ENCODE peak calls at places on chromosomes 6 and 20, in seven cellular contexts. J, G, A, Z, K, F and H are unnamed samples.

GRCh38 chr20:60268502-60268901 is 310.3 kb downstream of the CDH26 start:
- DNase-seq in G (no peak), Z (no peak), K (no peak), A (no peak), J (no peak), F (no peak), H (no peak)

GRCh38 chr6:16334671-16335070 is 96.3 kb downstream of the GMPR start:
- DNase-seq in G (no peak), J (peak), Z (no peak), A (peak), F (no peak), K (no peak), H (peak)

GRCh38 chr6:90478278-90478677 is 108.6 kb downstream of the MAP3K7 start:
- DNase-seq in F (peak), J (no peak), K (peak), A (no peak), Z (peak), G (peak), H (peak)

GRCh38 chr20:32510601-32511357 is 74.4 kb downstream of the NOL4L start:
- DNase-seq in G (no peak), K (no peak), Z (no peak), J (no peak), F (no peak), A (no peak), H (peak)

GRCh38 chr6:12336121-12336971 is 46.2 kb downstream of the EDN1 start:
- DNase-seq in K (peak), F (no peak), A (no peak), Z (no peak), J (no peak), G (no peak), H (no peak)

GRCh38 chr6:81859884-81860283 is 107.4 kb upstream of the TENT5A start:
- DNase-seq in Z (no peak), K (no peak), G (no peak), A (no peak), F (no peak), J (no peak), H (no peak)

GRCh38 chr20:53751394-53752368 is 158.0 kb upstream of the ZNF217 start:
- DNase-seq in G (no peak), A (peak), Z (peak), F (no peak), K (no peak), J (peak), H (no peak)

GRCh38 chr6:113184291-113184690 is 672.9 kb upstream of the MARCKS start:
- DNase-seq in K (no peak), J (peak), Z (no peak), F (no peak), A (no peak), G (no peak), H (no peak)

GRCh38 chr6:139536751-139537617 is 162.5 kb upstream of the CITED2 start:
- DNase-seq in K (no peak), F (no peak), J (no peak), A (no peak), Z (no peak), G (no peak), H (no peak)

GRCh38 chr6:5034736-5035135 is 30.9 kb upstream of the RPP40 start:
- DNase-seq in A (peak), G (no peak), F (no peak), K (no peak), Z (no peak), J (no peak), H (no peak)

GRCh38 chr20:52268184-52268583 is 76.6 kb upstream of the ZFP64 start:
- DNase-seq in K (no peak), J (peak), Z (no peak), A (no peak), F (no peak), G (no peak), H (no peak)

GRCh38 chr20:44728835-44729342 is 13.7 kb downstream of the CCN5 start:
- DNase-seq in J (peak), G (peak), F (peak), A (peak), Z (no peak), K (peak), H (peak)

GRCh38 chr20:34058831-34059230 is 53.2 kb downstream of the EIF2S2 start:
- DNase-seq in Z (peak), G (no peak), K (no peak), J (peak), A (no peak), F (no peak), H (no peak)

GRCh38 chr6:75524322-75524972 is 30.8 kb upstream of the FILIP1 start:
- DNase-seq in A (peak), G (peak), F (no peak), K (peak), Z (no peak), J (peak), H (peak)

GRCh38 chr6:122845916-122846632 is 57.0 kb downstream of the SMPDL3A start:
- DNase-seq in A (no peak), Z (no peak), J (peak), G (no peak), K (no peak), F (no peak), H (peak)

GRCh38 chr6:49541936-49542335 is 8.5 kb upstream of the C6orf141 start:
- DNase-seq in Z (no peak), K (no peak), J (no peak), G (no peak), A (peak), F (no peak), H (no peak)

GRCh38 chr20:13515796-13516533 is 122.8 kb downstream of the TASP1 start:
- DNase-seq in J (peak), K (no peak), Z (no peak), A (no peak), F (peak), G (no peak), H (no peak)

GRCh38 chr6:56765494-56765893 is 122.8 kb upstream of the DST start:
- DNase-seq in Z (no peak), K (no peak), F (no peak), J (no peak), A (no peak), G (no peak), H (no peak)

GRCh38 chr6:2651536-2651935 is 99.2 kb downstream of the MYLK4 start:
- DNase-seq in F (no peak), A (no peak), G (no peak), J (no peak), Z (no peak), K (no peak), H (no peak)

GRCh38 chr6:18102783-18103509 is 19.5 kb downstream of the NHLRC1 start:
- DNase-seq in A (no peak), J (no peak), F (no peak), G (no peak), K (no peak), Z (no peak), H (no peak)

GRCh38 chr20:32957451-32957850 is 46.8 kb downstream of the SUN5 start:
- DNase-seq in Z (no peak), K (no peak), G (no peak), A (no peak), J (no peak), F (no peak), H (no peak)

GRCh38 chr20:49646126-49646525 is 67.6 kb downstream of the B4GALT5 start:
- DNase-seq in G (no peak), Z (no peak), A (peak), J (peak), K (no peak), F (no peak), H (no peak)

GRCh38 chr20:39524371-39524911 is 562.3 kb downstream of the DHX35 start:
- DNase-seq in F (peak), G (no peak), A (no peak), J (peak), Z (no peak), K (no peak), H (peak)

GRCh38 chr20:47150403-47151152 is 205.9 kb downstream of the ZMYND8 start:
- DNase-seq in Z (peak), G (peak), A (peak), J (peak), F (peak), K (peak), H (peak)

GRCh38 chr6:20234136-20234535 is 21.9 kb upstream of the MBOAT1 start:
- DNase-seq in F (no peak), A (no peak), G (no peak), Z (no peak), K (no peak), J (no peak), H (no peak)

GRCh38 chr20:35947489-35947888 is 6.8 kb downstream of the SCAND1 start:
- DNase-seq in G (peak), Z (peak), A (peak), J (peak), F (peak), K (peak), H (peak)

GRCh38 chr6:147506704-147507114 is 1.8 kb upstream of the SAMD5 start:
- DNase-seq in A (peak), F (peak), G (peak), J (peak), K (peak), Z (no peak), H (peak)

GRCh38 chr6:138278326-138278725 is 60.0 kb upstream of the PBOV1 start:
- DNase-seq in F (no peak), G (peak), Z (no peak), A (peak), J (peak), K (peak), H (peak)

GRCh38 chr6:21800948-21801438 is 207.4 kb downstream of the SOX4 start:
- DNase-seq in Z (no peak), G (no peak), A (peak), K (no peak), J (peak), F (no peak), H (peak)

GRCh38 chr6:137043710-137044365 is 927 bp downstream of the IL20RA start:
- DNase-seq in G (peak), J (peak), F (no peak), Z (no peak), K (peak), A (peak), H (peak)

GRCh38 chr20:59836768-59837167 is 96.7 kb downstream of the SYCP2 start:
- DNase-seq in F (no peak), A (peak), G (peak), J (no peak), K (no peak), Z (no peak), H (no peak)

GRCh38 chr20:1893721-1894470 is 1.3 kb upstream of the SIRPA start:
- DNase-seq in G (peak), A (no peak), Z (no peak), J (peak), K (no peak), F (no peak), H (no peak)

GRCh38 chr20:48656661-48657211 is 171.1 kb downstream of the PREX1 start:
- DNase-seq in J (peak), K (peak), G (peak), F (peak), Z (no peak), A (peak), H (no peak)

GRCh38 chr6:137876547-137876946 is 9.5 kb downstream of the TNFAIP3 start:
- DNase-seq in J (no peak), A (no peak), K (no peak), Z (no peak), G (no peak), F (no peak), H (no peak)

GRCh38 chr6:1296079-1296478 is 15.8 kb upstream of the FOXQ1 start:
- DNase-seq in G (no peak), K (no peak), Z (no peak), J (no peak), A (peak), F (no peak), H (no peak)

GRCh38 chr6:149545258-149545753 is 537 bp downstream of the PPIL4 start:
- DNase-seq in Z (peak), K (peak), G (peak), A (peak), J (peak), F (peak), H (peak)

GRCh38 chr6:56806368-56806767 is 148.5 kb upstream of the BEND6 start:
- DNase-seq in K (peak), Z (no peak), F (no peak), G (no peak), J (no peak), A (no peak), H (no peak)

GRCh38 chr6:125584468-125584939 is 164.9 kb upstream of the HEY2 start:
- DNase-seq in G (peak), A (peak), F (no peak), Z (no peak), J (no peak), K (peak), H (peak)

GRCh38 chr6:7239590-7239948 is 73.4 kb downstream of the SSR1 start:
- DNase-seq in Z (no peak), G (no peak), F (no peak), A (no peak), K (no peak), J (no peak), H (no peak)

GRCh38 chr6:34986845-34987246 is 97.8 kb downstream of the ANKS1A start:
- DNase-seq in F (peak), J (peak), A (peak), K (peak), G (peak), Z (peak), H (peak)

GRCh38 chr6:34982424-34982852 is 93.4 kb downstream of the ANKS1A start:
- DNase-seq in F (no peak), Z (peak), K (peak), G (no peak), A (peak), J (peak), H (peak)

GRCh38 chr6:34984416-34984815 is 95.4 kb downstream of the ANKS1A start:
- DNase-seq in J (no peak), F (no peak), A (no peak), G (no peak), Z (no peak), K (no peak), H (no peak)

GRCh38 chr6:34981951-34982350 is 92.9 kb downstream of the ANKS1A start:
- DNase-seq in K (no peak), A (peak), F (no peak), G (no peak), Z (no peak), J (peak), H (no peak)

GRCh38 chr6:34985236-34985635 is 96.2 kb downstream of the ANKS1A start:
- DNase-seq in F (no peak), J (no peak), A (no peak), K (no peak), Z (no peak), G (no peak), H (no peak)
- H3K4me3 ChIP-seq in F (no peak), J (no peak), A (no peak), K (no peak), Z (no peak), G (no peak), H (no peak)

DNA sequence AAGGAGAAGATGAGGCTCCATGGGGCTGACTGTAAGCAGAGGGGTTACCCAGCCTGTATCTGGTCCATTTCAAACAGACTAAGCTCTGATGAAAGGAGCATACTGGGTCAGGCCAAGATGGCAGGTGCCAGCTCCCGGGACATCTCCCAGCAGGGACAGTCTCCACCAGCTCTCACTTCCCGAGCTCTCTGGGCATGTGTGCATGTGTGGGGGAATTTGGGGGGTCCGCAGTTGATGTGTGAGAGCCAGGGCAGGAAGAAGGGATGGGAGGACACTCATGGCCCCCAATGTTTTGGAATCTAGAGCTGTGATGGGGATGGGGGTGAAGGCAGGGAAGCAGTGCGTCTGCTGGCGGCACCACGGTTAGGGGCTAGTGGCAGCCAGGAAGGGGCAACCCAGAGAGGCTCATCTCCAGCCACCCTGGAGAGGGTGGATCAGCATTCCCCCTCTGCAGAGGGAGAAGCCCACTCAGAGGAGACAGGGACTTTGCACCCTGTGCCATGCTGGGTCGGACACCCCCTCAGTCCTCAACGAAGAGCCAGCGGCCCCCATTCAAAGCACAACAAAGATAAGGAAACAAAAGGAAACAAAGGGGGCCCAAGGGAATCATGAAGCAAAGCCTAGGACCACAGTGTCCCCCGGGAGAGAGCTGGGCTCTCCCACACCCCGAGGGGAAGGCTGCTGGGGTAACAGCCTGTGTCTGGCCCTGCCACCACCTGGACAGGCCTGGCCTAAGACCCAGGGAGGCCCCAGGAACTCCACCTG is 52.4 kb downstream of the DSTN start:
- DNase-seq in A (no peak), K (no peak), Z (no peak), F (peak), J (no peak), G (no peak), H (no peak)
- TF ChIP-seq EZH2phosphoT487 in A (no peak), K (no peak), Z (no peak), F (no peak), J (no peak), G (no peak), H (no peak)

DNA sequence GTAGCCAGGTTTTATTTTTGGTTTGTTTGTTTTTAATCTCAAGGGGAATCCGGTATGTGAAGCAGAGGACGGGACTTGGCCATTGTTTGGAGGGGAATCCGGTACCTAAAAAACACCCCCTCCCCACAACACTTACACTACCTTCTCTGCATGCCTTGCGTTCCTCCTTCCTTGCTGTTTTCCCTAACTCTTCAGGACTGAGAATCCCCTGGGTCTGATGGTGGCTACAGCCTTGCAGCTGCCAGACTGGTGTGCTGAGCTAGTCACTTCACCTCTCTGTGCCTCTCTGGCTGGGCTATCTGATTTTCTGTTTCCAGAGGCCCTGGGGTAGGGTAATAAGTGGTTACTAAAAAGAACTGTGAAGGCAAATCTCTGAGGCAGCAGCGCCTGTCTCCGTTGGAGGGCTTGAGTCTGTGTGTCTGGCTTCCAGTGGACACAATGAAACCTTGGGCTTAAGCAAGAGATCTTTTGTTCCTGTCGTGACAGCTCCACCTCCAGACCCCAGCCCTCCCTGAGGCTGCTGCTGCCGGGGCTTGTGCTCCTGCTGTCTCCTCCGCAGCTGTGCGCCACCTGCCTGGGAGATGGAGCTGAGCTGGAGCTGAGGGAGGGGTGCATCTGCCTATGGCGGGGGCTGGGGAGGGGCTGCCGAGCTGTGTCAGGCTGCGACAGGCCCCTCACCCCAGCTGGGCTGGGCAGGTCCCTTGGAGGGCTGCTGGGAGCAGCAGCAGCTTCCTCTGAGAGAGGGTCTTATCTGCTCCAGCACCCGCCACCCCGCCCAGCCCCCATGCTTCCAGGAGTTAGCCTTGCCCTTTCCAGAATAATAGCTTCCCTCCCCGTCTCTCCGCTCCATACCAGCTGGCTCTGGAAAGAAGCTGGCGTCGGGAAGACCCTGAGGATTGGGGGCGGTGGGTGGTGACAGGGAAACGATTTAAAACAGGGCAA is 65.8 kb upstream of the CCDC167 start:
- DNase-seq in K (peak), G (peak), F (peak), A (no peak), Z (no peak), J (peak), H (peak)
- H3K4me3 ChIP-seq in K (peak), G (peak), F (peak), A (peak), Z (no peak), J (peak), H (peak)

DNA sequence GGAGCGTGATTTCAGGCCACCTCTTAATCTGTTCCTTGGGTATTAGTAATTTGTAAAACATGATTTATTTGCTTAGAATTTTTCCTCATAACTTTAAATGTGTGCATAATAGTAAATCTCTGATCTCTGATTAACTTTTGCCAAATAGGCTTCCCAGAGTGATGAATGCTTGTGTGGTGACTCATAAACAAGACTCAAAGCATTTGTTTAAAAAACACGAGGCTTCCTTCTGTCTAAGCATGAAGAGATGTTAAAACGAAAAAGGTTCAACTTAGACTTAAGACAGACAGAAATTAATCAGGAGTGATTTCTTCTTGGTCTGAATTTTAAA is 337.0 kb downstream of the CDH4 start:
- DNase-seq in J (peak), G (no peak), F (no peak), A (peak), K (no peak), Z (no peak), H (no peak)
- TF ChIP-seq EZH2phosphoT487 in J (no peak), G (no peak), F (no peak), A (no peak), K (no peak), Z (no peak), H (no peak)

GRCh38 chr6:116982401-116982800 is 105.4 kb downstream of the RFX6 start:
- DNase-seq in G (no peak), K (no peak), Z (no peak), A (no peak), F (no peak), J (no peak), H (no peak)
- H3K4me3 ChIP-seq in G (no peak), K (no peak), Z (no peak), A (no peak), F (no peak), J (no peak), H (no peak)

GRCh38 chr20:17648782-17649730 is 33.0 kb downstream of the RRBP1 start:
- DNase-seq in A (peak), F (peak), Z (peak), G (peak), J (no peak), K (peak), H (no peak)
- TF ChIP-seq EZH2phosphoT487 in A (no peak), F (no peak), Z (no peak), G (no peak), J (no peak), K (no peak), H (no peak)

GRCh38 chr6:114342086-114342825 is 567 bp downstream of the HS3ST5 start:
- DNase-seq in G (peak), K (peak), F (peak), A (peak), Z (no peak), J (peak), H (peak)

GRCh38 chr6:114344971-114345274 is 2.1 kb upstream of the HS3ST5 start:
- DNase-seq in G (no peak), J (no peak), F (no peak), Z (no peak), A (no peak), K (no peak), H (no peak)

GRCh38 chr6:114342826-114343781 is at the start of gene HS3ST5:
- DNase-seq in J (peak), K (peak), Z (no peak), A (peak), F (peak), G (peak), H (peak)

GRCh38 chr6:114344216-114344970 is 1.6 kb upstream of the HS3ST5 start:
- DNase-seq in K (no peak), F (no peak), A (peak), Z (no peak), G (no peak), J (no peak), H (no peak)

DNA sequence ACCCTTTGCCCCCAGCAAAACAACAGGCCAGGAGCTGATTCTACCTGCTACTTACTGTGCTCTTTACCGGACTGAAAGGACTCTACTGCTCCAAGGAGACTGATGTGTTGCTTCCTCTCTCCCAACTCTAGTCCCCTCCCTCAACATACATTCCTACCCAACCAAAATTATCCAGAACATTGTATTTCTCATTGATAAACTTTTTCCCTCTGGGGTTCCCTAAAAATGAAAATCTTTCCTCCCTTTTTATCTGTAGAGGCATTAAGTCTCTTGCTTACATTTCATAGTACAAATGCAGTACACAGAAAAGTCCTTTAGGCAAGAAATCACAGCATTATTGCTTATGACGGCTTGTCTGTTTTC is 940 bp upstream of the HS3ST5 start:
- DNase-seq in A (no peak), K (no peak), Z (no peak), J (no peak), F (no peak), G (no peak), H (no peak)
- H3K4me3 ChIP-seq in A (peak), K (peak), Z (no peak), J (no peak), F (peak), G (peak), H (no peak)